ENCODE peak calls at places on chromosomes 1 and 21, in seven cellular contexts. U is occipital lobe, P is pons, V is progenitor cell of endocrine pancreas, C is fibroblast of lung, D is lower lobe of right lung, N is fibroblast of pulmonary artery. W is an unnamed sample.

GRCh38 chr21:46517361-46517760 is 58.7 kb downstream of the DIP2A start:
- DNase-seq in N (no peak), P (peak), U (no peak), C (no peak), V (no peak), D (no peak), W (peak)

GRCh38 chr1:47677241-47677940 is 239.5 kb downstream of the FOXD2 start:
- DNase-seq in U (no peak), N (no peak), V (no peak), P (no peak), C (no peak), D (no peak), W (no peak)

GRCh38 chr1:31501505-31501904 is 74.8 kb upstream of the TINAGL1 start:
- DNase-seq in V (no peak), U (no peak), D (no peak), C (no peak), N (no peak), P (no peak), W (no peak)

GRCh38 chr1:16618719-16619118 is 5.4 kb upstream of the NBPF1 start:
- DNase-seq in N (no peak), U (no peak), D (peak), C (no peak), P (no peak), V (peak), W (no peak)

GRCh38 chr21:14675774-14676530 is 129.8 kb upstream of the SAMSN1 start:
- DNase-seq in U (no peak), C (no peak), D (no peak), N (no peak), P (peak), V (no peak), W (no peak)

GRCh38 chr1:246875041-246876026 is 56.4 kb downstream of the AHCTF1 start:
- DNase-seq in N (peak), U (no peak), D (no peak), C (peak), P (no peak), V (no peak), W (no peak)

GRCh38 chr1:189513091-189513490 is 964.6 kb downstream of the BRINP3 start:
- DNase-seq in C (no peak), N (no peak), P (no peak), V (no peak), U (no peak), D (no peak), W (no peak)

GRCh38 chr1:167524651-167525050 is 6.3 kb upstream of the CD247 start:
- DNase-seq in D (no peak), U (no peak), C (no peak), P (peak), V (no peak), N (no peak), W (no peak)

GRCh38 chr1:201252833-201253810 is 30.2 kb upstream of the PKP1 start:
- DNase-seq in V (no peak), D (no peak), N (no peak), C (no peak), U (no peak), P (no peak), W (peak)

GRCh38 chr1:235012436-235013210 is 116.0 kb downstream of the TOMM20 start:
- DNase-seq in D (no peak), V (no peak), C (no peak), P (no peak), U (no peak), N (no peak), W (peak)

GRCh38 chr1:164930241-164930640 is 371.3 kb downstream of the PBX1 start:
- DNase-seq in N (no peak), V (no peak), C (no peak), P (no peak), U (no peak), D (no peak), W (no peak)

GRCh38 chr21:37435120-37435519 is 68.5 kb downstream of the DYRK1A start:
- DNase-seq in U (peak), D (no peak), C (peak), V (no peak), P (peak), N (peak), W (peak)

GRCh38 chr1:204207136-204207616 is 6.6 kb downstream of the GOLT1A start:
- DNase-seq in C (peak), N (peak), U (peak), P (peak), D (peak), V (peak), W (peak)

GRCh38 chr1:162358928-162359327 is 17.7 kb downstream of the SPATA46 start:
- DNase-seq in V (no peak), U (no peak), C (no peak), P (no peak), N (no peak), D (no peak), W (no peak)

W was measured in G401.